ENCODE peak calls at places on chromosome 14, in eight cellular contexts. X is HCT116, E is spleen, A is tibial nerve, B is body of pancreas, I is transverse colon, T is stomach, D is endothelial cell of umbilical vein. S is an unnamed sample.

GRCh38 chr14:27096091-27096490 is 498.3 kb upstream of the NOVA1 start:
- DNase-seq in X (no peak), E (no peak), A (no peak), B (no peak), I (no peak), T (no peak), D (no peak), S (no peak)

GRCh38 chr14:61380984-61381383 is 59.6 kb downstream of the PRKCH start:
- DNase-seq in X (no peak), E (no peak), A (no peak), B (no peak), I (no peak), T (no peak), D (no peak), S (no peak)

GRCh38 chr14:27184371-27184901 is 586.6 kb upstream of the NOVA1 start:
- DNase-seq in X (no peak), E (no peak), A (no peak), B (no peak), I (no peak), T (no peak), D (peak), S (no peak)

GRCh38 chr14:63478024-63478423 is 65.2 kb downstream of the PPP2R5E start:
- DNase-seq in X (no peak), E (no peak), A (no peak), B (no peak), I (no peak), T (no peak), D (no peak), S (peak)

GRCh38 chr14:64246688-64247087 is 47.5 kb downstream of the ESR2 start:
- DNase-seq in X (no peak), E (no peak), A (no peak), B (no peak), I (no peak), T (no peak), D (no peak), S (no peak)

GRCh38 chr14:44029933-44030332 is 477.1 kb downstream of the FSCB start:
- DNase-seq in X (no peak), E (no peak), A (no peak), B (no peak), I (no peak), T (no peak), D (no peak), S (peak)

GRCh38 chr14:23094666-23095195 is at the start of gene ACIN1:
- DNase-seq in X (peak), E (peak), A (peak), B (peak), I (no peak), T (peak), D (peak), S (peak)

GRCh38 chr14:31263485-31264133 is 56.0 kb upstream of the HECTD1 start:
- DNase-seq in X (peak), E (no peak), A (peak), B (peak), I (peak), T (peak), D (peak), S (no peak)

GRCh38 chr14:78319826-78320635 is 149.9 kb downstream of the NRXN3 start:
- DNase-seq in X (no peak), E (no peak), A (no peak), B (no peak), I (no peak), T (no peak), D (no peak), S (no peak)

GRCh38 chr14:33184587-33184986 is 245.9 kb downstream of the NPAS3 start:
- DNase-seq in X (no peak), E (no peak), A (no peak), B (no peak), I (no peak), T (no peak), D (peak), S (no peak)

GRCh38 chr14:60760648-60761364 is 26.2 kb downstream of the MNAT1 start:
- DNase-seq in X (peak), E (no peak), A (no peak), B (peak), I (no peak), T (no peak), D (no peak), S (no peak)

GRCh38 chr14:73105050-73105449 is 31.3 kb upstream of the PSEN1 start:
- DNase-seq in X (no peak), E (no peak), A (no peak), B (no peak), I (no peak), T (no peak), D (no peak), S (no peak)

GRCh38 chr14:51507556-51508511 is 143.9 kb upstream of the FRMD6 start:
- DNase-seq in X (no peak), E (no peak), A (peak), B (peak), I (peak), T (no peak), D (peak), S (no peak)

GRCh38 chr14:49960453-49960852 is 67.6 kb downstream of the ARF6 start:
- DNase-seq in X (no peak), E (no peak), A (no peak), B (no peak), I (no peak), T (no peak), D (no peak), S (peak)

DNA sequence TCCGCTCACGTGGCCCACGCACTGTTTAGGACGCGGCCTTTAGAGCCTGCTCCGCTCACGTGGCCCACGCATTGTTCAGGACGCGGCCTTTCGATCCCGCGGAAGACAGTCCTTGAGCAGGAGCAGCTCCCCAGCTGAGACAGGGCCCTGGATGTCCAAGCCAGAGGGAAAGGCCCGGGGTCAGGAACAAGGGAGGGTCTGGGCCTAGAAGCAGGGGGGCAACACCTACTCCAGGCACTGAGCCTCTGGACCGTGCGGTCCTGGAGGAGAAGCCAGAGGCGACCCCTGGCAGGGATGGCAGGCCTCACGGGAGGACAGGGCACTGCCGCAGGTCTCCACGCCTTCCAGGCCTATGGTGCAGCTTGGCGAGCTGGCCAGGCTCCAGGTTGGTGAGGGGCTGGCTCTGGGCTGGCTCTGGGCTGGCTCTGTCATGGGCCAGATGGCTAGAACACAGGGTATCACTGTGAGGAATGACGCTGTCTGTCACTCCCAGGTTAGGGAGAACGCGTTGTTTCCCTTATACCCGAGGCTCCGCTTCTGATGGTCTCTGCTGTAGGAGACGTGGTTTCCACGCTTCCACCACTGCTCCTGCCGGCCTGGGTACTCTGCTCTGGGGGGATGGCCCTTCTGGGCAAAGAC is 341.7 kb downstream of the TMEM121 start:
- DNase-seq in X (no peak), E (peak), A (no peak), B (peak), I (no peak), T (peak), D (no peak), S (no peak)
- TF ChIP-seq POLR2A in X (no peak), E (no peak), A (no peak), B (no peak), I (no peak), T (no peak), D (no peak), S (no peak)

DNA sequence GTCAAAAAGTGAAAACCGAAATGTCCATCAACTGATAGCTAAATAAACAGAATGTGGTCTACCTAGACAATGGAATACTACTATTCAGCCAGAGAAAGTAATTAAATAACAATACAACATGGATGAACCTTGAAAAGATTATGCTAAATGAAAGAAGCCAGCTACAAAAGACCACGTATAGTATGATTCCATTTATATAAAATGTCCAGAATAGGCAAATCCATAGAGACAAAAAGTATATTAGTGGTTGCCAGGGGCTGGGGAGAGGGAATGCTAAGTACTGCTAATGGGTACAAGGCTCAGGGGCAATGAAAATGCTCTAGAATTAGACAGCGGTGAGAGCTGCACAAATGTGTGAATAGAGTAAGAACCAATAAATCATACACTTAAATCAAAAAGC is 29.9 kb downstream of the CDC42BPB start:
- DNase-seq in X (no peak), E (no peak), A (no peak), B (no peak), I (no peak), T (no peak), D (no peak), S (no peak)
- TF ChIP-seq CTCF in X (no peak), E (no peak), A (no peak), B (no peak), I (no peak), T (no peak), D (no peak), S (no peak)

DNA sequence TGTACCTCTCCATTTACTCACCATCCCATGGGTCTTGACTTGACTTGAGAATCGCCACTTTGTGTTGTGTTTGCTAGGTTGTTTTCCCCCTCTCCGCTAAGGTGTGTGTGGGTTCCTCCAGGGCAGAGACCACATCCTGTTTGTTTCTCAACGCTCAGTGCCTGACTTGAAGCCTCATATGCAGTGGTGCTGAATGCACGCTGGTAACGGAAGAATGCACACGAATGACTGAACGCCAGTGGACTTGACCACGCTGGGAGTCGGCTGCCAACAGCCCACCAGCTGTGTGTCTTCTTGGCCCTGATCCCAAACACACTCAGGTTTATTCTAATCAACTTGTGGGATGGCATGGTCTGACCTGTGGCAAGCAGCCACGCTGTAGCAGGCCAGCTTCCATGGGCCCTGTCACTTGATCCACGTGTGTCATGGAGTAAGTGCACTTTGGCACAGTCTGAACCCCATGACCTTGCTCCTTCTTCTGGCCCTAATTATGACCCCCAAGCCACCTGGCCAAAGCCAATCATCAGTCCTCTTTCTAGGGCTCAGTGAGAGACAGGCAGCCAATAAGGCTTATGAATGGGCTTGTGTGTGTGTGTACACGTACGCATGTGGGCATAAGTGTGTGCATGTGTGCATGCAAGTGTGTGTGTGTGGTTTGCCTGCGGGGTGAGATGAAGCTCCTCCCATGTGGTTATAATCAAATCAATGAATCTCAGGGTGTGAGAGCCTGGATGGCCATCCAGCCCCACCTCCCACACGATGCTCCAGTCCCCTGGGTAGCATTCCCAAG is 6.3 kb upstream of the TC2N start:
- DNase-seq in X (no peak), E (peak), A (no peak), B (peak), I (peak), T (peak), D (no peak), S (peak)
- H3K4me3 ChIP-seq in X (no peak), E (peak), A (no peak), B (no peak), I (no peak), T (no peak), D (no peak), S (no peak)

GRCh38 chr14:89417111-89417468 is at the start of gene FOXN3:
- DNase-seq in X (peak), E (peak), A (peak), B (peak), I (peak), T (peak), D (peak), S (peak)
- TF ChIP-seq POLR2A in X (peak), E (peak), A (peak), B (no peak), I (peak), T (no peak), D (no peak), S (no peak)

GRCh38 chr14:21863289-21863688 is 189.7 kb upstream of the OR4E1 start:
- DNase-seq in X (no peak), E (no peak), A (no peak), B (no peak), I (no peak), T (no peak), D (no peak), S (no peak)

GRCh38 chr14:21861153-21861552 is 187.5 kb upstream of the OR4E1 start:
- DNase-seq in X (no peak), E (no peak), A (no peak), B (no peak), I (no peak), T (no peak), D (no peak), S (no peak)

GRCh38 chr14:21860172-21860571 is 186.6 kb upstream of the OR4E1 start:
- DNase-seq in X (peak), E (no peak), A (no peak), B (no peak), I (no peak), T (no peak), D (peak), S (peak)
- TF ChIP-seq CTCF in X (peak), E (peak), A (no peak), B (no peak), I (peak), T (no peak), D (peak), S (peak)

DNA sequence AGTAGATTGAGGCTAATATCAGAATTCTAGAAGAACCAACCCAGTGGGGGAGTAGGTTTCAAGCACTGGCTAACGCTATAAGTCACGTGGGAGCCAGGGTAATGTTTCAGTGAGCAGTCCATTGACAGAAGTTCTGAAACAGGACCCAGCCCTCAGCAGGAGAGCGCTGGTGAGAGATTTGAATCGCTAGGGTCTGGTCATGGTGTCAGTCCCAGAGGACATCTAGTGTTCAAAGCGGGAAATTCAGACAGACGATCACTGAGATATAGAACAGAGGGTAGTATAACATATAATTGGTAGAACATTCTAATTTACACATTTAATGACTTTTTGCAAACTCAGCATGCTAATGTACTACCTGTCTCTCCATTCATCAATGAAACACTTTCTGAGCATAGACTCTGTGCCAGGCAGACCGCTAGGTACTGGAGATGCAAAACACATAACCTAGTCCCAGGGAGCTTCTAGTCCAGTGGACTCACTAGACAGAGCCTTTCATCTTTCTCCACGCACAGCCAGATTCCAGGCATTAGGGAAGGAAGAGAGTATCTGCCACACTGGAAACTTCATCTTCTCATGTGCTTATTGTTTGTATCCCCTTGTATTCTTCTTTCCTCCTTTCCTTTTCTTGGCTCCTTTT is 35.4 kb upstream of the RNASE3 start:
- DNase-seq in X (peak), E (peak), A (peak), B (peak), I (peak), T (peak), D (peak), S (peak)
- H3K4me3 ChIP-seq in X (no peak), E (no peak), A (no peak), B (no peak), I (no peak), T (no peak), D (no peak), S (no peak)

GRCh38 chr14:74961238-74961911 is 6.0 kb upstream of the PGF start:
- DNase-seq in X (no peak), E (no peak), A (no peak), B (no peak), I (no peak), T (no peak), D (no peak), S (no peak)

GRCh38 chr14:74959596-74960180 is 4.3 kb upstream of the PGF start:
- DNase-seq in X (no peak), E (no peak), A (no peak), B (no peak), I (no peak), T (no peak), D (peak), S (no peak)

GRCh38 chr14:74962493-74962892 is 7.1 kb upstream of the PGF start:
- DNase-seq in X (no peak), E (no peak), A (no peak), B (no peak), I (no peak), T (no peak), D (no peak), S (peak)

GRCh38 chr14:74962059-74962458 is 6.7 kb upstream of the PGF start:
- DNase-seq in X (no peak), E (no peak), A (no peak), B (no peak), I (no peak), T (no peak), D (no peak), S (no peak)

GRCh38 chr14:74960702-74961101 is 5.3 kb upstream of the PGF start:
- DNase-seq in X (no peak), E (no peak), A (no peak), B (no peak), I (no peak), T (no peak), D (no peak), S (no peak)
- TF ChIP-seq POLR2A in X (no peak), E (no peak), A (no peak), B (no peak), I (no peak), T (no peak), D (no peak), S (no peak)

GRCh38 chr14:103818422-103818821 is 29.0 kb downstream of the PPP1R13B start:
- DNase-seq in X (no peak), E (no peak), A (no peak), B (peak), I (no peak), T (no peak), D (no peak), S (no peak)
- TF ChIP-seq CTCF in X (no peak), E (no peak), A (no peak), B (no peak), I (no peak), T (no peak), D (no peak), S (no peak)

DNA sequence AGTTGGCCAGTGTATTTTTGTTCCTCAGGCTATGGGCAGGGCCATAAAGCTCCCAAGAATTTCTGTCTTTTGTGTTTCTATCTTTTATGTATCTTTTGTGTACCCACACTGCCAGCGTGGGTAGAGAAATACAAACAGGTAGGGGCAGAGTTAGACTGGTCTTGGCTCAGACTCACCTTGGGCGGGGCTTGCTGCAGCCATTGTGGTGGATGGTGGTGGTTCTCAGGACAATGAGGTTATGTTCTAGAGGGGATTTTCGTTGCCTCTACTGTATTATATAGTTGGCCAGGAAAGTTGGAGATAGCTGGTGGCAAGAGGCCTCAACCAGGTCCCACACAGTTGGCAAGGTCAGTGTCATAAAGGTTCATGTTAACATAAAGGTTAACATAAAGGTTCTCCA is 977.5 kb upstream of the LRFN5 start:
- DNase-seq in X (no peak), E (no peak), A (no peak), B (no peak), I (no peak), T (no peak), D (no peak), S (no peak)
- H3K4me3 ChIP-seq in X (no peak), E (no peak), A (no peak), B (no peak), I (no peak), T (no peak), D (no peak), S (no peak)

S was measured in NB4.